ENCODE peak calls at places on chromosomes 7 and 10, in four cellular contexts. I, T, M and J are unnamed samples.

GRCh38 chr7:47600199-47601118 is 18.5 kb upstream of the TNS3 start:
- DNase-seq in I (no peak), T (peak; percentile 75), M (peak; percentile 86), J (peak; percentile 88)

GRCh38 chr7:179948-180694 is 12.2 kb upstream of the FAM20C start:
- DNase-seq in I (no peak), T (no peak), M (no peak), J (no peak)

GRCh38 chr10:69807696-69808095 is 6.0 kb downstream of the COL13A1 start:
- DNase-seq in I (no peak), T (peak; percentile 53), M (peak; percentile 45), J (peak; percentile 16)

GRCh38 chr7:98040626-98041025 is 50.6 kb upstream of the OCM2 start:
- DNase-seq in I (no peak), T (no peak), M (no peak), J (no peak)

GRCh38 chr7:5403442-5403841 is 20.2 kb downstream of the TNRC18 start:
- DNase-seq in I (no peak), T (no peak), M (no peak), J (no peak)

GRCh38 chr10:131900350-131901152 is at the start of gene PPP2R2D:
- DNase-seq in I (peak; percentile 98), T (peak; percentile 86), M (peak; percentile 83), J (peak; percentile 83)

GRCh38 chr7:148962823-148963582 is 65.3 kb downstream of the PDIA4 start:
- DNase-seq in I (peak; percentile 78), T (peak; percentile 83), M (peak; percentile 67), J (peak; percentile 47)

GRCh38 chr7:12287886-12288285 is 76.8 kb downstream of the TMEM106B start:
- DNase-seq in I (no peak), T (no peak), M (no peak), J (no peak)

GRCh38 chr10:29189272-29189671 is 99.6 kb upstream of the LYZL1 start:
- DNase-seq in I (no peak), T (no peak), M (no peak), J (no peak)

GRCh38 chr7:30699706-30700495 is 17.6 kb upstream of the CRHR2 start:
- DNase-seq in I (no peak), T (no peak), M (no peak), J (no peak)

DNA sequence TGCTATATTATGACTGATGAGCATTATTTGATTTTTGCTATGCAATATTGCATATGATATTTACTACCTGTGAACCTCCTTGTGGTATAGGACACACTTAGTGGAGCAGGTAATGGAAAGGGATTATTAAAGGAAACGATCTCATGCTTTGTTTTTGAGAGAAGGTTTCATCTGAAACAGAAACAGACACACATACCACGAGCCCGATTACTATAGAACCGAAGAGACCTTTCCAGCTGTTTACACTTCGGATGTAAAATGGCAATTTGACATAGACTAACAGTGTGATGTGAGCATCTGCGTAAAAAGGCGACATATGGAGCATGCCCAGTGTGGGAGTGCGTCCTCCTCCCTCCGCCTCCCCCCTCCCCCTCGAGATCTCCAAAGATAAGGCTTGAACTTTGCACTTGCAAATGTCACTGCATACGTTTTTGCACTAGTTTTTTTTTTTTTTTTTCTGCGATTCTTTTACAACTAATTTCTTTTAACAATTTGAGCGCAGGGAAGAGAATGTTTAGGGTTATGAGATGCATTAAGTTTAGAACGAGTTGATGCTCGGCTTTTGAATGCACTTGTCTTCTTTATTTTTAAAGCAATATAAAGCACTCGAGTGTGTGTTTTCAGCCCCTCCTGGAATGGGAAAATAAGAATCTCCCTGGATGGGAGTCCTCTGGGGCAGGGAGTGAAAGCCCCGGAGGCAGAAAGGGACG is 251.0 kb downstream of the NSUN6 start:
- DNase-seq in I (peak; percentile 76), T (peak; percentile 52), M (peak; percentile 3), J (no peak)
- H3K4me3 ChIP-seq in I (peak overlapping the region; percentile 2), T (peak overlapping the region; percentile 18), M (peak overlapping the region; percentile 24), J (no peak overlapping the region)

GRCh38 chr10:112546474-112546873 is 99.5 kb downstream of the VTI1A start:
- DNase-seq in I (no peak), T (no peak), M (no peak), J (no peak)

GRCh38 chr10:112554263-112554662 is 107.2 kb downstream of the VTI1A start:
- DNase-seq in I (no peak), T (no peak), M (no peak), J (no peak)

GRCh38 chr10:112552593-112553110 is 105.6 kb downstream of the VTI1A start:
- DNase-seq in I (no peak), T (no peak), M (no peak), J (no peak)

GRCh38 chr10:112553315-112553714 is 106.3 kb downstream of the VTI1A start:
- DNase-seq in I (no peak), T (no peak), M (no peak), J (no peak)

DNA sequence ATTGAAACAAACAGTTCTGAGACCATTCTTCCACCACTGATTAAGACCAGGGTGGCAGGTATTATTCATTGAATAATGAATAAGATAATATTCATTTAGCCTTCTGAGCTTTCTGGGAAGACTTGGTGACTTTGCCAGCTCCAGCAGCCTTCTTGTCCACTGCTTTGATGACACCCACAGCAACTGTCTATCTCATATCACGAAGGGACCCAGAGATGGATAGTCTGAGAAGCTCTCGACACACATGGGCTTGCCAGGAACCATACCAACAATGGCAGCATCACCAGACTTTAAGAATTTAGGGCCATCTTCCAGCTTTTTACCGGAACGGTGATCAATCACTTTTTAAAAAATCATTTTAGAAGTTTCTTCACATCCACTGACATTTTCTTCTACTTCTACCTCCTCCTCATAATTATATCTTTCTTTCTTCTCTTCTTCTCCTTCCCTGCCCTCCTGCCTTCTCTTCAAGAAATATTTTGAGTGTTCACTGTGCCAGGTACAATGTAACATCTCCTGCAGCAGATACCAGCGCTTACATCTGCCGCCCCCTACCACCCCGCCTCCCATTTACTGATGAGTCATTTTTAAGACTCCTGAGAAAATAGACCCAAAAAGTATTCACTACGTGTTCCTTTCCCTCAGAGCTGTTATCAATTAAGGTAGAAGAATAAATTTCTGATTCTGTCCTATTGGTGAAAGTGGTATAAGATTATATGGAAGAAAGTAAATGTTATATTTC is 101.7 kb downstream of the VTI1A start:
- DNase-seq in I (no peak), T (no peak), M (no peak), J (no peak)
- H3K4me2 ChIP-seq in I (no peak overlapping the region), T (no peak overlapping the region), M (no peak overlapping the region), J (no peak overlapping the region)

GRCh38 chr10:61973169-61973568 is 71.7 kb downstream of the ARID5B start:
- DNase-seq in I (no peak), T (peak; percentile 18), M (no peak), J (no peak)

GRCh38 chr10:61974611-61975010 is 73.1 kb downstream of the ARID5B start:
- DNase-seq in I (peak; percentile 78), T (peak; percentile 82), M (peak; percentile 75), J (no peak)

GRCh38 chr10:61975107-61975932 is 73.8 kb downstream of the ARID5B start:
- DNase-seq in I (peak; percentile 32), T (peak; percentile 85), M (peak; percentile 88), J (peak; percentile 57)

GRCh38 chr10:61971016-61971350 is 69.5 kb downstream of the ARID5B start:
- DNase-seq in I (no peak), T (peak; percentile 69), M (peak; percentile 22), J (no peak)

DNA sequence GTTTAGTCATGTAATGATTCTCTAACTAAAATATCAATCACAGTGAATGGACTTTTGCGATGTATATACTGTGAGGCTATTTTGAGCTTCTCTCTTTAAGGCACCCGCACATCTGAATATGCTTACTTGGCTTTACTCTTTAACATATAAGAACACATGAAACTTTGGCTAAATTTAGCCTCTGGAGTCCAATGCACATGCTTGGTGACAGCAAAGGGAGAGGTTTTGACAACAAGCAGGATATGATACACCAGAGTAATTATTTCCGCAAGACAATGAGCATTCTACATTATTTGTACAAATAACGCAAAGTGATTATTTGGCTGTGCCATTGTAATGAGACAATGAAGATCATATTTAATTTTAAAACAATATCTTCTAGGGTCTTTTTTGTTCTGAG is 72.4 kb downstream of the ARID5B start:
- DNase-seq in I (no peak), T (peak; percentile 10), M (no peak), J (no peak)
- H3K4me3 ChIP-seq in I (no peak overlapping the region), T (no peak overlapping the region), M (no peak overlapping the region), J (no peak overlapping the region)

GRCh38 chr10:127444155-127444554 is 105.0 kb upstream of the NPS start:
- DNase-seq in I (no peak), T (no peak), M (no peak), J (no peak)

GRCh38 chr10:127440371-127440770 is 108.7 kb upstream of the NPS start:
- DNase-seq in I (no peak), T (no peak), M (no peak), J (no peak)

GRCh38 chr10:127447197-127447596 is 101.9 kb upstream of the NPS start:
- DNase-seq in I (no peak), T (no peak), M (no peak), J (no peak)

GRCh38 chr10:127441350-127442219 is 107.5 kb upstream of the NPS start:
- DNase-seq in I (no peak), T (no peak), M (no peak), J (no peak)

GRCh38 chr10:127442220-127442525 is 106.9 kb upstream of the NPS start:
- DNase-seq in I (no peak), T (no peak), M (no peak), J (no peak)
- H3K4me2 ChIP-seq in I (no peak overlapping the region), T (no peak overlapping the region), M (no peak overlapping the region), J (no peak overlapping the region)

DNA sequence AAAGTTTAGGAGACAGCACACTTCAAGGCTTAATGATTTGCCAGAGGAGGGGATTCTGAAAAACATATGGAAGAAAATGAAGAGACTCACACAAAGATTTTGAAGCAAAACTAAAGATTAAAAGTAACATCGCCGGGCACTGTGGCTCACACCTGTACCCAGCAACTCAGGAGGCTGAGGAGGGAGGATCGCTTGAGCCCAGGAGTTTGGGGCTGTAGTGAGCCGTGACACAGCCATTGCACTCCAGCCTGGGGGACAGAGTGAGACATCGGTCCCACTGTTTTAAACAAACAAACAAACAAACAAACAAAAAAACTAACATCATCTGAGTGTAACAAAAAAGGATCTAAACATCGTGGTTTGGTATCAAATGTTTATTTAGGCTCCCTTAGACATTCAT is 33.7 kb upstream of the DAGLB start:
- DNase-seq in I (no peak), T (no peak), M (no peak), J (no peak)
- H3K4me3 ChIP-seq in I (no peak overlapping the region), T (peak overlapping the region; percentile 14), M (no peak overlapping the region), J (no peak overlapping the region)

DNA sequence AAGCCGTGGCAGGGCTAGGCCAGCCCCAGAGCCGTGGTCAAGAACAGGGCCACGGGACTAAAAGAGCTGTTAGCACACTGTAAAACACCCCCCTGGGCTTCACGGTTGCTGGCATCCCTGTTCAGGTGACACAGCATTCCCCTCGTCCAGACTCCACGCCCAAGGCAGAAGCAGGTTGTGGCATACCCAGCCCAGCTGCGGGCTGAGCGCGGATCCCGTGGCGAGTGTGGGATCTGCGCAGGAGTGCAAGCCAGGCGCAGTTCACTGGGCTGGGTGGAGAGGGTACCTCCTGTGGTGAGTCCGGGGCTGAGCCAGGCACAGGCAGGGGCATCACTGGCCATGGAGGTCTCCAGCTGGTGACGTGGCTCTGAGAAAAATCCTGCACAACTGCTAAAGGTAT is 199.1 kb downstream of the FZD1 start:
- DNase-seq in I (no peak), T (no peak), M (no peak), J (no peak)
- H3K4me2 ChIP-seq in I (no peak overlapping the region), T (no peak overlapping the region), M (no peak overlapping the region), J (no peak overlapping the region)

GRCh38 chr10:22338260-22338894 is 6.9 kb upstream of the SPAG6 start:
- DNase-seq in I (no peak), T (no peak), M (no peak), J (no peak)
- H3K4me3 ChIP-seq in I (no peak overlapping the region), T (no peak overlapping the region), M (no peak overlapping the region), J (no peak overlapping the region)